ENCODE peak calls at places on chromosome 12, in nine cellular contexts. One of them, this sample, is unnamed.

GRCh38 chr12:121096199-121096798 is 36.4 kb upstream of the P2RX7 start:
- DNase-seq in H9: no peak
- DNase-seq in HCT116: no peak
- DNase-seq in PC-3: no peak
- DNase-seq in endothelial cell of umbilical vein: no peak
- DNase-seq in fibroblast of lung: no peak
- DNase-seq in trophoblast cell: no peak
- DNase-seq in neuronal stem cell: no peak
- DNase-seq in adipocyte: no peak
- DNase-seq in this sample: no peak

GRCh38 chr12:102702447-102703114 is 214.5 kb downstream of the PAH start:
- DNase-seq in H9: peak; percentile 57
- DNase-seq in HCT116: peak; percentile 36
- DNase-seq in PC-3: peak; percentile 25
- DNase-seq in endothelial cell of umbilical vein: peak; percentile 24
- DNase-seq in fibroblast of lung: peak; percentile 50
- DNase-seq in trophoblast cell: peak; percentile 69
- DNase-seq in neuronal stem cell: peak; percentile 40
- DNase-seq in adipocyte: peak; percentile 73
- DNase-seq in this sample: peak; percentile 67

GRCh38 chr12:25972783-25973182 is 14.3 kb downstream of the RASSF8 start:
- DNase-seq in H9: no peak
- DNase-seq in HCT116: no peak
- DNase-seq in PC-3: peak; percentile 39
- DNase-seq in endothelial cell of umbilical vein: no peak
- DNase-seq in fibroblast of lung: peak; percentile 84
- DNase-seq in trophoblast cell: no peak
- DNase-seq in neuronal stem cell: no peak
- DNase-seq in adipocyte: peak; percentile 51
- DNase-seq in this sample: peak; percentile 86

GRCh38 chr12:50845021-50845647 is 2.4 kb downstream of the TMPRSS12 start:
- DNase-seq in H9: no peak
- DNase-seq in HCT116: no peak
- DNase-seq in PC-3: peak; percentile 21
- DNase-seq in endothelial cell of umbilical vein: no peak
- DNase-seq in fibroblast of lung: no peak
- DNase-seq in trophoblast cell: peak; percentile 27
- DNase-seq in neuronal stem cell: no peak
- DNase-seq in adipocyte: no peak
- DNase-seq in this sample: peak; percentile 17

GRCh38 chr12:13222076-13222475 is 25.6 kb downstream of the EMP1 start:
- DNase-seq in H9: no peak
- DNase-seq in HCT116: no peak
- DNase-seq in PC-3: peak; percentile 86
- DNase-seq in endothelial cell of umbilical vein: no peak
- DNase-seq in fibroblast of lung: no peak
- DNase-seq in trophoblast cell: no peak
- DNase-seq in neuronal stem cell: no peak
- DNase-seq in adipocyte: no peak
- DNase-seq in this sample: peak; percentile 69

GRCh38 chr12:122721057-122721545 is 4.5 kb upstream of the HCAR3 start:
- DNase-seq in H9: no peak
- DNase-seq in HCT116: no peak
- DNase-seq in PC-3: no peak
- DNase-seq in endothelial cell of umbilical vein: peak; percentile 47
- DNase-seq in fibroblast of lung: peak; percentile 65
- DNase-seq in trophoblast cell: peak; percentile 29
- DNase-seq in neuronal stem cell: no peak
- DNase-seq in adipocyte: no peak
- DNase-seq in this sample: no peak

GRCh38 chr12:54526800-54527630 is 22.4 kb upstream of the PDE1B start:
- DNase-seq in H9: peak; percentile 92
- DNase-seq in HCT116: peak; percentile 53
- DNase-seq in PC-3: peak; percentile 44
- DNase-seq in endothelial cell of umbilical vein: peak; percentile 40
- DNase-seq in fibroblast of lung: peak; percentile 5
- DNase-seq in trophoblast cell: peak; percentile 52
- DNase-seq in neuronal stem cell: peak; percentile 75
- DNase-seq in adipocyte: peak; percentile 61
- DNase-seq in this sample: peak; percentile 50

GRCh38 chr12:27048822-27049752 is 26.7 kb downstream of the MED21 start:
- DNase-seq in H9: no peak
- DNase-seq in HCT116: no peak
- DNase-seq in PC-3: peak; percentile 95
- DNase-seq in endothelial cell of umbilical vein: peak; percentile 28
- DNase-seq in fibroblast of lung: peak; percentile 69
- DNase-seq in trophoblast cell: peak; percentile 61
- DNase-seq in neuronal stem cell: no peak
- DNase-seq in adipocyte: peak; percentile 66
- DNase-seq in this sample: peak; percentile 61

GRCh38 chr12:1851126-1851791 is 30.9 kb downstream of the LRTM2 start:
- DNase-seq in H9: no peak
- DNase-seq in HCT116: no peak
- DNase-seq in PC-3: peak; percentile 84
- DNase-seq in endothelial cell of umbilical vein: peak; percentile 22
- DNase-seq in fibroblast of lung: peak; percentile 88
- DNase-seq in trophoblast cell: no peak
- DNase-seq in neuronal stem cell: no peak
- DNase-seq in adipocyte: peak; percentile 71
- DNase-seq in this sample: peak; percentile 80

GRCh38 chr12:45801625-45802024 is 72.1 kb downstream of the ARID2 start:
- DNase-seq in H9: no peak
- DNase-seq in HCT116: no peak
- DNase-seq in PC-3: no peak
- DNase-seq in endothelial cell of umbilical vein: no peak
- DNase-seq in fibroblast of lung: no peak
- DNase-seq in trophoblast cell: no peak
- DNase-seq in neuronal stem cell: no peak
- DNase-seq in adipocyte: no peak
- DNase-seq in this sample: no peak

GRCh38 chr12:31594681-31595080 is 3.7 kb upstream of the DENND5B start:
- DNase-seq in H9: no peak
- DNase-seq in HCT116: no peak
- DNase-seq in PC-3: no peak
- DNase-seq in endothelial cell of umbilical vein: no peak
- DNase-seq in fibroblast of lung: peak; percentile 83
- DNase-seq in trophoblast cell: peak; percentile 85
- DNase-seq in neuronal stem cell: no peak
- DNase-seq in adipocyte: peak; percentile 35
- DNase-seq in this sample: peak; percentile 36

GRCh38 chr12:96070670-96071279 is 35.4 kb upstream of the LTA4H start:
- DNase-seq in H9: peak; percentile 68
- DNase-seq in HCT116: no peak
- DNase-seq in PC-3: no peak
- DNase-seq in endothelial cell of umbilical vein: peak; percentile 66
- DNase-seq in fibroblast of lung: peak; percentile 28
- DNase-seq in trophoblast cell: peak; percentile 28
- DNase-seq in neuronal stem cell: no peak
- DNase-seq in adipocyte: no peak
- DNase-seq in this sample: peak; percentile 57

GRCh38 chr12:121765573-121765972 is 27.9 kb downstream of the RHOF start:
- DNase-seq in H9: peak; percentile 67
- DNase-seq in HCT116: peak; percentile 58
- DNase-seq in PC-3: peak; percentile 79
- DNase-seq in endothelial cell of umbilical vein: no peak
- DNase-seq in fibroblast of lung: peak; percentile 94
- DNase-seq in trophoblast cell: peak; percentile 28
- DNase-seq in neuronal stem cell: no peak
- DNase-seq in adipocyte: peak; percentile 83
- DNase-seq in this sample: peak; percentile 93

GRCh38 chr12:110001596-110001995 is 2.4 kb downstream of the ANKRD13A start:
- DNase-seq in H9: no peak
- DNase-seq in HCT116: no peak
- DNase-seq in PC-3: peak; percentile 87
- DNase-seq in endothelial cell of umbilical vein: no peak
- DNase-seq in fibroblast of lung: peak; percentile 96
- DNase-seq in trophoblast cell: peak; percentile 96
- DNase-seq in neuronal stem cell: no peak
- DNase-seq in adipocyte: peak; percentile 57
- DNase-seq in this sample: peak; percentile 94

GRCh38 chr12:2642176-2642892 is 152.4 kb upstream of the FKBP4 start:
- DNase-seq in H9: no peak
- DNase-seq in HCT116: no peak
- DNase-seq in PC-3: no peak
- DNase-seq in endothelial cell of umbilical vein: no peak
- DNase-seq in fibroblast of lung: no peak
- DNase-seq in trophoblast cell: no peak
- DNase-seq in neuronal stem cell: no peak
- DNase-seq in adipocyte: no peak
- DNase-seq in this sample: no peak

DNA sequence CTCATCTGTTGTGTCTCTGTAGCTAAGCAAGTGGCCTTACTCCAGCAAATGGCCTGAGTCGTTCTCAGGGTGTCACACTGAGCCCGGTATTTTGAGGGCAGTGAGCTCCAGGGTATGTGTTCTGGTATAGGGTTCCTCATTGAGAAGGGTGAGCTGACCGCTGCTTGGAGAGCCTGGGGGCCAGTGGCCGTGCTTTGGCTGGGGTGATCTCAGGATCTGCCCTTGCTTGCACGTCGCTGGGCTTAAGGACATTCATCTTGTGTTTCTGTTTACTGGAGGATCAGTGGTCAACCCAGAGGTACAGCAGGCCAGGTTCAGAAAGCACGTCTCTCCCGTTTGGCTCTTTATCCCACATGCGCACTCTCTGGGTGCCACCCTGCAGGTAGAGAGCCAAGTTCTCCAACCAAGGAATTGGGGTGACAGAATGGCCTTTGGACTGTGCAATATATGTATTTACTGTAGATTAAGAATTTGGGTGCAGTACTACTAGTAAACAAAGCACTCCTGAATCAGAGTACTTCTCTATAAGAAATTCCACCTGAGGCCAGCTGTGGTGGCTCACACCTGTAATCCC is 52.1 kb downstream of the FBXW8 start:
- DNase-seq in H9: no peak
- DNase-seq in HCT116: no peak
- DNase-seq in PC-3: no peak
- DNase-seq in endothelial cell of umbilical vein: no peak
- DNase-seq in fibroblast of lung: no peak
- DNase-seq in trophoblast cell: no peak
- DNase-seq in neuronal stem cell: no peak
- DNase-seq in adipocyte: no peak
- DNase-seq in this sample: no peak
- H3K9ac ChIP-seq in H9: no peak overlapping the region
- H3K9ac ChIP-seq in HCT116: no peak overlapping the region
- H3K9ac ChIP-seq in PC-3: no peak overlapping the region
- H3K9ac ChIP-seq in endothelial cell of umbilical vein: no peak overlapping the region
- H3K9ac ChIP-seq in fibroblast of lung: no peak overlapping the region
- H3K9ac ChIP-seq in trophoblast cell: no peak overlapping the region
- H3K9ac ChIP-seq in neuronal stem cell: no peak overlapping the region
- H3K9ac ChIP-seq in adipocyte: no peak overlapping the region
- H3K9ac ChIP-seq in this sample: no peak overlapping the region

DNA sequence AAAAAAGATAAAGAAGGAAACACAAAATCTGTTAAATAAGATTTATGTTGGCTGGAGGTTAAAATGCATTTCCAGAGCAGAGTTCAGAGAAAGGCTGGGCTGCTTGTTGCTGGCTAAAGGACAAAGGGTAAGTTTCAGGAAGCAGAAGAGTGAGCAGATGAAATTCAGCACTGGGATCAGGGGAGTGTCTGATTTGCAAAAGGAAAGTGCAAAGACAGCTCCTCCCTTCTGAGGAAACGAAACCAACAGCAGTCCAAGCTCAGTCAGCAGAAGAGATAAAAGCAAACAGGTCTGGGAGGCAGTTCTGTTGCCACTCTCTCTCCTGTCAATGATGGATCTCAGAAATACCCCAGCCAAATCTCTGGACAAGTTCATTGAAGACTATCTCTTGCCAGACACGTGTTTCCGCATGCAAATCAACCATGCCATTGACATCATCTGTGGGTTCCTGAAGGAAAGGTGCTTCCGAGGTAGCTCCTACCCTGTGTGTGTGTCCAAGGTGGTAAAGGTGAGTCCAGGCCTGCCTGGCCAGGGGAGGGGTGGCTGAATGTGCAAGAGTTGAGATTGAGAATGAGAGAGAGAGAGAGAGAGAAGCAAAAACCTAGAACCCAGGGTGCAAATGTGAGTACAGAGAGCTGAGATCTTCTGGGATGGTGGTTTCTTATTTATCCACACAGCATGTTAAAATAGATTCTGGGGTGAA is at the start of gene OAS1:
- DNase-seq in H9: no peak
- DNase-seq in HCT116: no peak
- DNase-seq in PC-3: peak; percentile 70
- DNase-seq in endothelial cell of umbilical vein: peak; percentile 75
- DNase-seq in fibroblast of lung: peak; percentile 14
- DNase-seq in trophoblast cell: peak; percentile 53
- DNase-seq in neuronal stem cell: no peak
- DNase-seq in adipocyte: peak; percentile 48
- DNase-seq in this sample: peak; percentile 51
- H3K9ac ChIP-seq in H9: no peak within 1 kb of the TSS
- H3K9ac ChIP-seq in HCT116: no peak within 1 kb of the TSS
- H3K9ac ChIP-seq in PC-3: peak within 1 kb of the TSS; percentile 41
- H3K9ac ChIP-seq in endothelial cell of umbilical vein: peak within 1 kb of the TSS; percentile 6
- H3K9ac ChIP-seq in fibroblast of lung: no peak within 1 kb of the TSS
- H3K9ac ChIP-seq in trophoblast cell: no peak within 1 kb of the TSS
- H3K9ac ChIP-seq in neuronal stem cell: no peak within 1 kb of the TSS
- H3K9ac ChIP-seq in adipocyte: peak within 1 kb of the TSS; percentile 81
- H3K9ac ChIP-seq in this sample: no peak within 1 kb of the TSS

DNA sequence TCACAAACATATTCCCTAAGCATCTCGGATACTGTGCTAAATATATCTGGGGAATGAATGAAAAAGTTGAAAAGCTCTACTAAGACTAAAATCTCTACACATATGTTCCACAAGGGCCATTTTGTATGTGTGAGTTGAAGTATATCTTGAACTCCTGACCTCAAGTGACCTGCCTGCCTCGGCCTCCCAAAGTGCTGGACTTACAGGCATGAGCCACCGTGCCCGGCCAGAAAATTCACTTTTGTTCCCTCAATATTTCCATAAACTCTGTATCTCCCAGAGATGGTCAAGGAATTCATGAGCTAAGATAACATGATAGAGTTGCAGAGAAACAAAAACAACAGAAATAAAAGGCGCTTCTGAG is 1.5 kb upstream of the TUBA1C start:
- DNase-seq in H9: no peak
- DNase-seq in HCT116: no peak
- DNase-seq in PC-3: no peak
- DNase-seq in endothelial cell of umbilical vein: peak; percentile 13
- DNase-seq in fibroblast of lung: no peak
- DNase-seq in trophoblast cell: no peak
- DNase-seq in neuronal stem cell: no peak
- DNase-seq in adipocyte: no peak
- DNase-seq in this sample: no peak
- H3K9ac ChIP-seq in H9: no peak overlapping the region
- H3K9ac ChIP-seq in HCT116: peak overlapping the region; percentile 100
- H3K9ac ChIP-seq in PC-3: no peak overlapping the region
- H3K9ac ChIP-seq in endothelial cell of umbilical vein: no peak overlapping the region
- H3K9ac ChIP-seq in fibroblast of lung: no peak overlapping the region
- H3K9ac ChIP-seq in trophoblast cell: no peak overlapping the region
- H3K9ac ChIP-seq in neuronal stem cell: no peak overlapping the region
- H3K9ac ChIP-seq in adipocyte: no peak overlapping the region
- H3K9ac ChIP-seq in this sample: no peak overlapping the region

GRCh38 chr12:127148318-127148717 is 1118.7 kb upstream of the TMEM132C start:
- DNase-seq in H9: no peak
- DNase-seq in HCT116: no peak
- DNase-seq in PC-3: no peak
- DNase-seq in endothelial cell of umbilical vein: no peak
- DNase-seq in fibroblast of lung: no peak
- DNase-seq in trophoblast cell: no peak
- DNase-seq in neuronal stem cell: no peak
- DNase-seq in adipocyte: no peak
- DNase-seq in this sample: no peak
- H3K9ac ChIP-seq in H9: no peak overlapping the region
- H3K9ac ChIP-seq in HCT116: no peak overlapping the region
- H3K9ac ChIP-seq in PC-3: no peak overlapping the region
- H3K9ac ChIP-seq in endothelial cell of umbilical vein: no peak overlapping the region
- H3K9ac ChIP-seq in fibroblast of lung: no peak overlapping the region
- H3K9ac ChIP-seq in trophoblast cell: no peak overlapping the region
- H3K9ac ChIP-seq in neuronal stem cell: no peak overlapping the region
- H3K9ac ChIP-seq in adipocyte: no peak overlapping the region
- H3K9ac ChIP-seq in this sample: no peak overlapping the region